ENCODE peak calls at places on chromosomes 11 and 22, in four cellular contexts. W is OCI-LY7, U is lower lobe of right lung, P is psoas muscle. Y is an unnamed sample.

GRCh38 chr22:26484360-26484706 is 656 bp downstream of the SRRD start:
- DNase-seq in U (no peak), P (no peak), W (peak; percentile 35), Y (no peak)

GRCh38 chr11:115555336-115556090 is 51.3 kb upstream of the CADM1 start:
- DNase-seq in W (no peak), P (no peak), U (no peak), Y (no peak)

GRCh38 chr11:40513281-40513680 is 946.2 kb downstream of the LRRC4C start:
- DNase-seq in P (no peak), W (no peak), U (no peak), Y (no peak)

GRCh38 chr11:67029146-67029545 is 6.2 kb downstream of the SYT12 start:
- DNase-seq in U (no peak), P (no peak), W (no peak), Y (no peak)

GRCh38 chr22:36739185-36739584 is 35.6 kb upstream of the CACNG2 start:
- DNase-seq in U (no peak), P (no peak), W (no peak), Y (no peak)

GRCh38 chr11:112241486-112241885 is 15.3 kb downstream of the PTS start:
- DNase-seq in P (no peak), W (no peak), U (no peak), Y (no peak)

GRCh38 chr11:126862664-126863247 is 137.8 kb downstream of the KIRREL3 start:
- DNase-seq in W (no peak), P (no peak), U (no peak), Y (no peak)

GRCh38 chr11:70467196-70468085 is 69.1 kb downstream of the CTTN start:
- DNase-seq in U (peak; percentile 66), P (peak; percentile 72), W (peak; percentile 50), Y (peak; percentile 68)

GRCh38 chr22:43000441-43001175 is 14.3 kb downstream of the PACSIN2 start:
- DNase-seq in P (no peak), W (no peak), U (peak; percentile 38), Y (no peak)

GRCh38 chr22:20232781-20233180 is 35.3 kb downstream of the RTN4R start:
- DNase-seq in P (no peak), U (no peak), W (no peak), Y (no peak)

GRCh38 chr11:86761978-86762377 is 38.4 kb upstream of the PRSS23 start:
- DNase-seq in P (no peak), U (no peak), W (no peak), Y (no peak)

DNA sequence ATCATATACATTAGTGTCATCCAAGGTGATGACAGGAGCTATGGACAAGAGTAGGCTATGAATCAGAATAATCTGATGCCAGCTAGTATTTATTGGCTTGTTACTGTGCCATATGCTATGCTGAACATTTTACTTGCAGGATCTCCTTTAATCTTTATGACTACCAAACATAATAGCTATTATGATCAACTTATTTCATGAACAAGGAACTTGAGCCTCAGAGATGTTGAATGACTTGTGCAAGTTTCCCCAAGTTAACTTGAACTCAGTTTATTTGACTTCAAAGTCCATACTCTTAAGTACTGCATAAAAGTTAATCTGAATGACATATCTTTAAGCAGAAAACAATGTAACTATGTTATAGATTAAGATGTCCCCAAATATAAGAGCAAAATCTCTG is 178.8 kb upstream of the ARHGAP20 start:
- DNase-seq in W (no peak), P (no peak), U (no peak), Y (no peak)
- TF ChIP-seq CTCF in W (no peak), P (no peak), U (no peak), Y (no peak)

GRCh38 chr11:121417607-121418006 is 34.5 kb upstream of the SORL1 start:
- DNase-seq in U (no peak), P (no peak), W (no peak), Y (no peak)
- H3K4me1 ChIP-seq in U (peaks cover 49% of the 10 kb centered on the region), P (no peaks in the 10 kb centered on the region), W (peaks cover 82% of the 10 kb centered on the region), Y (peaks cover 33% of the 10 kb centered on the region)

DNA sequence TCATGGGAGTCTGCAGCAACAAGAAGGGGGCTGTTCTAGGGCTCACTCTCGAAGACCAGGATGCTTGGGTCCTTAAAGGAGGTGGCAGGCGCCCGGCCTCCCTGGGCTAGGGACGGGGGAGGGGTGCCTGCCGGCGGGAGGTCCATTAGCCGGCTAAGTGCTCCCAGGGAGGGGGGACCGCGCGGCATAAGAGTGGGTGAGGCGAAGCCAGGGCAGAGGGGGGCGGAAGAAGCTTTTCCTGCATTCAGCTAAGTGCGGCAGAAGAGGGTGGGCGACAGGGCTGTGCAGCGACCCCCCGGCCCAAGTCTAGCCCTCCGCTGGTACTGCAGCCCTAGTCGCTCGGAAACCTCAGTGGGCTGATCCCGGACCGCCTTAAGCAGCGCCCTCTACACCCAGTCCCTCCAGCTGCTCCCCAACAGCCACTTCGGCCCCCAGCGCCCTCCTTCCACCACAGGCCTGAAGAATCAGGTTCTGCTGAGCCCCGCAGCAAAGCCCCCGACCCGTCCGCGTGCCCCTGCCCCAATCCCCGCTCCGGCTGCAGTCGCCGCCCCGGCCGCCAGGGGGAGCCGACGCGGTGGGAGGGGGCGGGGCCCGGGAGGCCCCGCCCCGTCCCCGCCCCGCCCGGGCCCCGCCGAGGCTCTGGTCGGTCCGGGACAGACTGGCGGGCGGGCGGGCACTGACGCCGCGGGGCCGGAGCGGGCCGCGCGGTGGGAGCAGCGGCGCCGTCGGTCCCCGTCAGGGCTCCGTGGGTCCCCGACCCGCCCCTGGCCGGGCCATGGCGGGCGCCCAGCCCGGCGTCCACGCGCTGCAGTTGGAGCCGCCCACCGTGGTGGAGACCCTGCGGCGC is at the start of gene PLCB3:
- DNase-seq in P (peak; percentile 82), U (peak; percentile 69), W (peak; percentile 70), Y (no peak)
- TF ChIP-seq CTCF in P (peak; percentile 83), U (peak; percentile 73), W (peak; percentile 80), Y (peak; percentile 99)

DNA sequence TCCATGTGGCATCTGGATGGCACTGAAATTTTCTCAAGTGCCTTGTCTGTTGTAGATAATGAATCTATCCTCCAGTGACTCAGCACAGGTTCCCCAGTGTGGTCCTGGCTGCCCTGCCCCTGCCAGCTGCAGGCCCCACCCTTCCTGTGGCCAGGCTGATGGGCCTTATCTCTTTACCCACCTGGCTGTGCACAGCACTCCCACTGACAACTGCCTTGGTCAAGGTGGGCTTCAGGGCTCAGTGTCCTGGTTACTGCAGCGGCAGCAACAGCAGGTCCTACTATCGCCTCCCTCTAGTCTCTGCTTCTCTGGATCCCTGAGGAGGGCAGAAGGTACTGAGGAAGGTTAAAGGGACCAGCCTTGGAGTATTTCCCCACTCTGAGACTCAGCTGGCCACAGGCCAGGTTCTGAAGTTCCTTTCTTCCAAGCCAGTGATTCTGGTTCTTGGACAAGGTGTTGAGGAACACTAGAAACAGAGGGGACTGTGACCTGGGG is 3.1 kb downstream of the HMBS start:
- DNase-seq in U (no peak), P (no peak), W (no peak), Y (no peak)
- H3K4me1 ChIP-seq in U (peaks cover 18% of the 10 kb centered on the region), P (peaks cover 11% of the 10 kb centered on the region), W (peaks cover 58% of the 10 kb centered on the region), Y (no peaks in the 10 kb centered on the region)